ENCODE peak calls at places on chromosomes 4 and X, in ten cellular contexts. A, R, T, U, Z, K, D, J, M and P are unnamed samples.

GRCh38 chr4:148814030-148814429 is 371.8 kb upstream of the NR3C2 start:
- DNase-seq in U (no peak), R (no peak), D (no peak), Z (no peak), J (no peak), K (no peak), M (no peak), A (no peak), T (no peak), P (no peak)

GRCh38 chr4:164768516-164768915 is 14.6 kb downstream of the SMIM31 start:
- DNase-seq in A (no peak), U (no peak), T (no peak), D (no peak), K (no peak), R (no peak), J (no peak), Z (peak; percentile 13), M (no peak), P (no peak)

GRCh38 chrX:148854351-148854750 is 353.9 kb downstream of the AFF2 start:
- DNase-seq in J (no peak), R (no peak), M (peak; percentile 23), Z (no peak), A (peak; percentile 74), D (no peak), K (no peak), U (no peak), T (no peak), P (no peak)

GRCh38 chr4:99013402-99013843 is 17.9 kb downstream of the METAP1 start:
- DNase-seq in U (no peak), M (peak; percentile 61), A (no peak), R (no peak), D (no peak), J (no peak), K (no peak), T (no peak), Z (no peak), P (no peak)

GRCh38 chr4:7691061-7691460 is 248.6 kb downstream of the AFAP1 start:
- DNase-seq in U (no peak), J (no peak), M (no peak), K (no peak), Z (no peak), T (no peak), A (no peak), D (no peak), R (no peak), P (no peak)

GRCh38 chr4:5474756-5475155 is 233.6 kb downstream of the EVC2 start:
- DNase-seq in U (no peak), J (no peak), T (no peak), Z (no peak), R (no peak), K (no peak), D (no peak), A (peak; percentile 82), M (peak; percentile 73), P (no peak)

GRCh38 chr4:174910271-174910670 is 7.9 kb upstream of the ADAM29 start:
- DNase-seq in T (no peak), K (no peak), D (no peak), Z (no peak), R (no peak), M (no peak), U (no peak), A (peak; percentile 3), J (no peak), P (no peak)

GRCh38 chr4:173919861-173920260 is 363.6 kb downstream of the FBXO8 start:
- DNase-seq in T (no peak), D (no peak), A (no peak), Z (no peak), M (no peak), U (no peak), J (no peak), K (no peak), R (no peak), P (no peak)

GRCh38 chrX:72351606-72352338 is 46.1 kb upstream of the CITED1 start:
- DNase-seq in K (no peak), R (peak; percentile 41), Z (no peak), J (no peak), M (peak; percentile 33), A (no peak), D (no peak), U (no peak), T (no peak), P (no peak)

GRCh38 chr4:38062088-38062893 is 102.1 kb downstream of the PTTG2 start:
- DNase-seq in Z (peak; percentile 69), T (peak; percentile 65), K (peak; percentile 68), M (peak; percentile 57), J (no peak), D (peak; percentile 82), A (peak; percentile 72), R (peak; percentile 66), U (peak; percentile 73), P (peak; percentile 75)

GRCh38 chrX:103918584-103919335 is 43.7 kb upstream of the TMSB15B start:
- DNase-seq in U (peak; percentile 69), R (no peak), A (peak; percentile 82), T (peak; percentile 86), D (peak; percentile 61), M (peak; percentile 77), K (peak; percentile 59), Z (peak; percentile 62), J (peak; percentile 45), P (peak; percentile 32)

GRCh38 chr4:105350859-105351494 is 122.9 kb downstream of the PPA2 start:
- DNase-seq in U (peak; percentile 15), R (no peak), A (peak; percentile 28), Z (peak; percentile 13), D (no peak), M (peak; percentile 74), T (no peak), J (no peak), K (peak; percentile 8), P (no peak)

GRCh38 chr4:4289575-4289929 is 402 bp downstream of the LYAR start:
- DNase-seq in D (no peak), K (no peak), M (no peak), R (no peak), A (no peak), U (no peak), J (no peak), T (no peak), Z (peak; percentile 22), P (no peak)

GRCh38 chr4:2497931-2498330 is 29.0 kb downstream of the RNF4 start:
- DNase-seq in Z (peak; percentile 80), J (no peak), A (no peak), K (no peak), D (no peak), R (no peak), M (no peak), T (no peak), U (peak; percentile 76), P (peak; percentile 55)

GRCh38 chr4:89158884-89159503 is 47.7 kb downstream of the TIGD2 start:
- DNase-seq in R (peak; percentile 24), K (peak; percentile 35), J (no peak), D (no peak), T (no peak), Z (peak; percentile 22), A (peak; percentile 38), M (peak; percentile 36), U (peak; percentile 29), P (peak; percentile 67)

GRCh38 chr4:3786196-3786869 is 20.1 kb downstream of the ADRA2C start:
- DNase-seq in R (no peak), T (no peak), K (peak; percentile 60), Z (no peak), U (no peak), M (no peak), D (no peak), J (no peak), A (peak; percentile 18), P (peak; percentile 57)

GRCh38 chr4:4712800-4713528 is 146.5 kb upstream of the MSX1 start:
- DNase-seq in U (no peak), T (no peak), M (no peak), J (no peak), Z (no peak), R (peak; percentile 47), A (peak; percentile 43), K (no peak), D (no peak), P (no peak)

GRCh38 chrX:64389489-64389888 is 5.8 kb downstream of the MTMR8 start:
- DNase-seq in J (no peak), M (no peak), Z (no peak), K (no peak), T (no peak), U (no peak), A (no peak), D (no peak), R (no peak), P (no peak)

GRCh38 chr4:112327950-112328349 is 30.8 kb downstream of the ALPK1 start:
- DNase-seq in U (peak; percentile 41), A (peak; percentile 41), D (no peak), R (peak; percentile 17), T (no peak), Z (peak; percentile 57), K (peak; percentile 10), J (no peak), M (peak; percentile 35), P (peak; percentile 66)

GRCh38 chr4:169745291-169745690 is 12.5 kb downstream of the HPF1 start:
- DNase-seq in D (no peak), K (peak; percentile 27), M (peak; percentile 46), T (no peak), Z (no peak), U (no peak), R (no peak), J (no peak), A (peak; percentile 48), P (no peak)

GRCh38 chr4:122007016-122007415 is 55.2 kb upstream of the TRPC3 start:
- DNase-seq in T (no peak), A (no peak), U (no peak), D (no peak), J (no peak), Z (no peak), M (peak; percentile 24), R (no peak), K (no peak), P (no peak)

GRCh38 chr4:7365472-7366179 is 69.1 kb downstream of the PSAPL1 start:
- DNase-seq in U (no peak), A (no peak), T (no peak), K (no peak), Z (no peak), R (no peak), D (no peak), M (no peak), J (no peak), P (peak; percentile 96)

GRCh38 chr4:89249313-89249712 is 58.3 kb downstream of the GPRIN3 start:
- DNase-seq in K (no peak), R (no peak), D (no peak), M (no peak), T (no peak), U (no peak), A (no peak), J (no peak), Z (no peak), P (no peak)

GRCh38 chr4:168028568-168028967 is 63.8 kb upstream of the ANXA10 start:
- DNase-seq in Z (no peak), U (no peak), M (peak; percentile 7), R (peak; percentile 10), T (no peak), A (peak; percentile 53), D (no peak), K (no peak), J (no peak), P (no peak)

GRCh38 chr4:105186701-105187158 is 40.1 kb downstream of the TET2 start:
- DNase-seq in Z (no peak), J (no peak), U (no peak), T (no peak), M (peak; percentile 75), K (peak; percentile 10), D (no peak), R (no peak), A (peak; percentile 71), P (no peak)

GRCh38 chr4:52862605-52863236 is 604 bp downstream of the RASL11B start:
- DNase-seq in M (no peak), A (no peak), K (no peak), T (no peak), R (no peak), D (no peak), U (no peak), J (no peak), Z (no peak), P (no peak)

GRCh38 chr4:11297201-11297600 is 131.5 kb downstream of the HS3ST1 start:
- DNase-seq in T (no peak), U (no peak), J (no peak), M (peak; percentile 71), Z (no peak), K (no peak), D (no peak), A (peak; percentile 53), R (no peak), P (no peak)

GRCh38 chr4:8099981-8100464 is 58.6 kb downstream of the ABLIM2 start:
- DNase-seq in R (no peak), Z (no peak), K (no peak), U (no peak), T (no peak), M (no peak), D (no peak), J (no peak), A (no peak), P (no peak)